ENCODE peak calls at places on chromosomes 7 and 10, in nine cellular contexts. C, I, K, S, E, R, N, G and F are unnamed samples. For H3K36me3, the result is how much of the 10 kb centered on the place peaks cover.

GRCh38 chr7:103993551-103993950 is 4.1 kb upstream of the RELN start:
- DNase-seq in E (no peak), R (no peak), K (no peak), N (no peak), C (no peak), I (no peak), G (no peak), S (no peak), F (no peak)

GRCh38 chr10:124703372-124703771 is 40.8 kb downstream of the FAM53B start:
- DNase-seq in K (no peak), E (no peak), G (no peak), S (no peak), N (no peak), R (no peak), I (no peak), C (no peak), F (no peak)

GRCh38 chr10:126376956-126377355 is 11.3 kb downstream of the ADAM12 start:
- DNase-seq in G (no peak), K (no peak), C (no peak), E (peak), I (no peak), R (no peak), N (no peak), S (no peak), F (no peak)

GRCh38 chr10:25398680-25399079 is 223.9 kb downstream of the GPR158 start:
- DNase-seq in K (no peak), S (no peak), E (no peak), N (no peak), R (no peak), C (no peak), I (no peak), G (no peak), F (no peak)

GRCh38 chr7:47416454-47417121 is 165.3 kb downstream of the TNS3 start:
- DNase-seq in S (peak), E (no peak), R (no peak), G (no peak), N (no peak), I (no peak), K (no peak), C (no peak), F (no peak)

GRCh38 chr7:49279886-49280285 is 355.5 kb downstream of the CDC14C start:
- DNase-seq in C (no peak), G (no peak), I (no peak), E (no peak), N (peak), K (no peak), S (no peak), R (no peak), F (no peak)

GRCh38 chr7:155864271-155864985 is 52.2 kb upstream of the SHH start:
- DNase-seq in G (no peak), E (no peak), I (no peak), N (no peak), C (no peak), S (peak), R (no peak), K (no peak), F (no peak)

GRCh38 chr10:114996542-114996941 is 58.5 kb downstream of the TRUB1 start:
- DNase-seq in K (no peak), E (no peak), I (no peak), R (no peak), C (no peak), G (no peak), S (no peak), N (no peak), F (no peak)

GRCh38 chr10:43043342-43043772 is 33.5 kb upstream of the RET start:
- DNase-seq in R (no peak), C (no peak), E (no peak), K (no peak), S (peak), G (peak), N (no peak), I (no peak), F (peak)

GRCh38 chr7:123415625-123416024 is 118.8 kb downstream of the IQUB start:
- DNase-seq in K (no peak), R (no peak), N (no peak), C (no peak), G (no peak), E (no peak), S (no peak), I (no peak), F (no peak)

GRCh38 chr10:103835121-103836045 is 20.0 kb downstream of the SH3PXD2A start:
- DNase-seq in R (no peak), K (peak), G (no peak), I (no peak), S (peak), C (peak), E (no peak), N (no peak), F (no peak)

DNA sequence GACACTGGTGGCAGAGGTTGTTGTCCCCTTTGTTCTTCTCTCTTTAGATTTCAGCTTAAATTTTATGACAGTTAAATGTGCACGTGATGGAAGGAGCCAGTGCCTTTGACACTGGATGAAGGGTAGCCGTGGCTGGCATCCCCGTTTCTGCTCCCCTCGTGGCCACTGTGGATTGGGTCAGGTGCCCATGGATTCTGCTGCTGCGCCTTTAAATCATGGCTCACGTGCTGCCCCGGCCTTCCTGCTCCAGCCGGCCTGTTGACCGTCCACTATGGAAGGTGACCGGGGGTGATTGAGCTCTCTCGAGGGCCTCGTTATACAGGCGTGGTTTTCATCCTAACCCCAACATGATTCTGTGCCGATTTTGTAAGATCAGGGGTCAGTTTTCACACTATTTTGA is 34.5 kb downstream of the WDR37 start:
- DNase-seq in R (no peak), G (no peak), S (no peak), K (no peak), I (no peak), E (no peak), C (no peak), N (no peak), F (no peak)
- H3K36me3 ChIP-seq in R (under half), G (under half), S (half or more), K (under half), I (under half), E (half or more), C (under half), N (under half), F (under half)

GRCh38 chr7:158747408-158747807 is 42.8 kb upstream of the NCAPG2 start:
- DNase-seq in N (no peak), I (no peak), K (no peak), E (no peak), C (no peak), R (no peak), S (no peak), G (no peak), F (no peak)
- H3K36me3 ChIP-seq in N (under half), I (under half), K (under half), E (under half), C (under half), R (under half), S (half or more), G (under half), F (half or more)

GRCh38 chr7:102403563-102403962 is 7.4 kb downstream of the PRKRIP1 start:
- DNase-seq in I (no peak), K (no peak), N (no peak), G (no peak), C (no peak), R (no peak), E (no peak), S (no peak), F (no peak)

GRCh38 chr7:102400360-102400759 is 4.2 kb downstream of the PRKRIP1 start:
- DNase-seq in S (no peak), I (no peak), E (no peak), K (no peak), C (no peak), G (no peak), R (no peak), N (no peak), F (no peak)

GRCh38 chr7:102407910-102408309 is 11.7 kb downstream of the PRKRIP1 start:
- DNase-seq in N (no peak), C (no peak), S (no peak), I (no peak), R (no peak), E (no peak), G (no peak), K (no peak), F (no peak)

GRCh38 chr7:102409340-102409739 is 13.2 kb downstream of the PRKRIP1 start:
- DNase-seq in N (no peak), K (no peak), G (no peak), I (no peak), R (no peak), C (no peak), S (no peak), E (no peak), F (no peak)

DNA sequence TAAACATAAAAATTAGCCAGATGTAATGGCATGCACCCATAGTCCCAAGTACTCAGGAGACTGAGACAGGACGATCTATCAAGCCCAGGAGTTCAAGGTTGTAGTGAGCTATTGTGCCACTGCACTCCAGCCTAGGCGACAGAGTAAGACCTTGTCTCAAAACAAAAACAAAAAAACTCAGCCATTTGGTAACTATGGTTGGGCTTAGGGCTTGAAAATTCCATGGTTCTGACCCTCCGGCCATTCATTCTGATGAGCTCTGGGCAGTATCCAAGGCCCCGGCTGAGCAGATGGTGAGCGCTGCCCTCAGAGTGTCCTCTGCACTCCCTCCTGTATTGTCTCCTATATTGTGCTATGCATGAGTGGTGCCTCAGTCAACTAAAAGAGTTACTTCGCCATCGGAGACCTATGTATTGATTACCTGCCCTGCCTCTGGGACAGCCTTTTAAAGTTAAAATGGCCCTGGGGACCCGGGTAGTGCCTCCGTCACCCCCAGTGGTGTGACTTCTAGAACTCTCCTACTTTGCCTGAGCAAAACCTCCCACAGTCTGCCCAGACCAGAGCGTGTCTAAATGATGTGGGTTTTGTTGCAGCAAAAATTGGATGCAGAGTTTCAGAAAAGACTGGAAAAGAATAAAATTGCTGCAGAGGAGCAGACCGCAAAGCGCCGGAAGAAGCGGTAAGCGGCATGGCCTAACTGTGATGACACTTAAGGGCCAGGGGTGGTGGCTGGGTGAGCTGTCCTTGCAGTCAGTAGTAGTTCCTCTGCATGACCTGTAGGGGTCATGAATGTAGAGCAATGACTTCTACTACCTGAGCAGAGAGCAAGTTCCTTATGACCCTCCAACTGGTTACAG is 8.1 kb downstream of the PRKRIP1 start:
- DNase-seq in I (peak), K (no peak), E (peak), N (peak), S (no peak), C (no peak), R (peak), G (no peak), F (no peak)
- H3K36me3 ChIP-seq in I (under half), K (under half), E (under half), N (half or more), S (half or more), C (half or more), R (under half), G (under half), F (half or more)

GRCh38 chr7:139421123-139421522 is 61.4 kb downstream of the LUC7L2 start:
- DNase-seq in S (no peak), C (no peak), N (no peak), G (no peak), I (no peak), R (no peak), E (no peak), K (no peak), F (no peak)

GRCh38 chr7:139423091-139423490 is 60.4 kb downstream of the KLRG2 start:
- DNase-seq in K (no peak), G (no peak), E (no peak), N (no peak), C (no peak), S (no peak), I (no peak), R (no peak), F (no peak)

GRCh38 chr7:139422126-139422525 is 61.3 kb downstream of the KLRG2 start:
- DNase-seq in C (no peak), R (no peak), K (no peak), G (no peak), I (no peak), N (no peak), S (no peak), E (no peak), F (no peak)

GRCh38 chr7:139416405-139416804 is 56.7 kb downstream of the LUC7L2 start:
- DNase-seq in K (no peak), N (no peak), S (no peak), I (no peak), R (no peak), G (no peak), E (no peak), C (no peak), F (no peak)

GRCh38 chr7:139417478-139417877 is 57.8 kb downstream of the LUC7L2 start:
- DNase-seq in C (no peak), S (no peak), E (no peak), G (no peak), I (no peak), R (no peak), N (no peak), K (no peak), F (no peak)
- H3K36me3 ChIP-seq in C (under half), S (half or more), E (under half), G (under half), I (under half), R (under half), N (half or more), K (under half), F (half or more)

GRCh38 chr10:132291826-132292225 is 15.9 kb downstream of the STK32C start:
- DNase-seq in I (no peak), G (no peak), C (peak), R (no peak), N (no peak), E (no peak), K (no peak), S (peak), F (peak)

GRCh38 chr10:132292287-132292971 is 15.3 kb downstream of the STK32C start:
- DNase-seq in K (peak), S (peak), E (no peak), C (peak), G (no peak), R (no peak), I (no peak), N (no peak), F (peak)

GRCh38 chr10:132289439-132289838 is 18.3 kb downstream of the STK32C start:
- DNase-seq in R (no peak), N (no peak), K (no peak), G (no peak), S (no peak), I (no peak), E (no peak), C (no peak), F (no peak)

GRCh38 chr10:132292972-132293415 is 14.8 kb downstream of the STK32C start:
- DNase-seq in R (no peak), C (peak), N (no peak), E (no peak), I (no peak), S (peak), G (peak), K (peak), F (no peak)

GRCh38 chr10:132290631-132291030 is 17.1 kb downstream of the STK32C start:
- DNase-seq in S (no peak), E (no peak), I (no peak), R (no peak), G (no peak), K (peak), C (peak), N (no peak), F (peak)
- H3K36me3 ChIP-seq in S (under half), E (under half), I (under half), R (under half), G (under half), K (under half), C (under half), N (under half), F (under half)

GRCh38 chr10:88702848-88703597 is 3.0 kb upstream of the LIPK start:
- DNase-seq in S (no peak), E (peak), G (no peak), I (no peak), C (no peak), N (no peak), K (no peak), R (peak), F (peak)
- H3K36me3 ChIP-seq in S (under half), E (under half), G (under half), I (under half), C (under half), N (under half), K (under half), R (under half), F (under half)

GRCh38 chr10:86500846-86501245 is 20.7 kb downstream of the WAPL start:
- DNase-seq in K (no peak), G (no peak), N (no peak), E (no peak), I (no peak), R (no peak), S (no peak), C (no peak), F (no peak)
- H3K36me3 ChIP-seq in K (under half), G (under half), N (half or more), E (under half), I (under half), R (under half), S (under half), C (under half), F (half or more)

DNA sequence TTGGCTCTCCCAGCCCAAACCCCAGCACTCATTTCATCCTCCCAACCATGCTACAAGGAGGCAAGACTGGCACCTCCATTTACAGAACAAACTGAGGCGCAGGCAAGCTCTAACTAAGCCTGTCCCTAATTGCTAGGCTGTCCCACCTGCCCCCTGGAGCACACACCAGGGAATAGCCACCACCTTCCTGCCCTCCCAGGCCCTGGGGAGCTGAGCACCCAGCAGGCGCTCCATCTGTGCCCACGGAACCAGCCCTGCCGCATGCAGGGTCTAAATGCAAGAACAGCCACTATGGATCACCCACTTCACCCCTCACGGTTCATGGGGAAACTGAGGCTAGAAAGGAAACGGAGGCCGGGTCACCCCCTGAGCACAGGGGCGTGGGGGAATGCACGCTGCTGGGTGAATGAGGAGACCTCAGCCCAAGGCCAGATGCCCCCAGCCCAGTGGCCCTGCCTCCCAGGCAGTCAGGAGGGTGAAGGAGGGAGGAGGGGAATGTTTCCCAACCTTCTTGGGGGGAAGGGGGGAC is 16.5 kb downstream of the PDGFA start:
- DNase-seq in N (no peak), E (no peak), K (peak), S (peak), R (no peak), G (no peak), I (no peak), C (peak), F (peak)
- H3K36me3 ChIP-seq in N (under half), E (half or more), K (under half), S (half or more), R (under half), G (under half), I (under half), C (under half), F (half or more)

DNA sequence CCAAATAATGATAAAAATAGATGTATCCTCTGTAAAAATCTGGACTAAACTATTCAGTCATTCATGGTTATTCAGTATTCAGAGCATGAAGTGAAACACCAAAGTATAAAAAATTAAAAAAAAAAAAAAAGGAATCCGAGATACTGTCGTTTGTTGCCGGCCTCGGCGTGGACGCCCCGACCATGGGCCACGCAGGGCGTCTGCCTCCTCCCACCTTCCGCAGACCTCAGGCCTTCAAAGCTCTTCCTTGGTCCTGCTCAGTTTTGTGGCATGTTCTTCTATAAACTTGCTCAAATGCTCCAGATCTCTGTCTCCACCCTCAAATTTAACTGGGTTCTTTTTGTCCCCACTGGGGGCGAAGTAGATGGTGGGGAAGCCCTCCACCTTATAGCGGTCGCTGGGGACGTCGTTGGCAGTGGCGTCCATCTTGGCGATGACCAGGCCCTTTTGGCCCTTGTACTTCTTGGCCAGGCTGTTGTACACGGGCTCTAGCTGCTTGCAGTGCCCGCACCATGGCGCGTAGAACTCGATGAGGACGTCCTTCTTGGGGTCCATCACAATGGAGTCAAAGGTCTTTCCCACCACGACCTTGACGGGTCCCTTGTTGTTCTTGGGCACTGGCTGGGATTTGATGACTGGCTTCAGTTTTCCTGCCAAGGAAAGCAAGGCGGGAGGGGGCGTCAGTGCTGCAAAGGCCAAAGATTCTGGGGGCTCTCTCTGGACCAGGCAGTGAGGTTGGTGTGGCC is 24.6 kb downstream of the PDIA4 start:
- DNase-seq in E (no peak), K (no peak), G (no peak), I (no peak), S (no peak), C (no peak), N (no peak), R (no peak), F (no peak)
- H3K36me3 ChIP-seq in E (half or more), K (under half), G (under half), I (half or more), S (half or more), C (half or more), N (half or more), R (half or more), F (half or more)

DNA sequence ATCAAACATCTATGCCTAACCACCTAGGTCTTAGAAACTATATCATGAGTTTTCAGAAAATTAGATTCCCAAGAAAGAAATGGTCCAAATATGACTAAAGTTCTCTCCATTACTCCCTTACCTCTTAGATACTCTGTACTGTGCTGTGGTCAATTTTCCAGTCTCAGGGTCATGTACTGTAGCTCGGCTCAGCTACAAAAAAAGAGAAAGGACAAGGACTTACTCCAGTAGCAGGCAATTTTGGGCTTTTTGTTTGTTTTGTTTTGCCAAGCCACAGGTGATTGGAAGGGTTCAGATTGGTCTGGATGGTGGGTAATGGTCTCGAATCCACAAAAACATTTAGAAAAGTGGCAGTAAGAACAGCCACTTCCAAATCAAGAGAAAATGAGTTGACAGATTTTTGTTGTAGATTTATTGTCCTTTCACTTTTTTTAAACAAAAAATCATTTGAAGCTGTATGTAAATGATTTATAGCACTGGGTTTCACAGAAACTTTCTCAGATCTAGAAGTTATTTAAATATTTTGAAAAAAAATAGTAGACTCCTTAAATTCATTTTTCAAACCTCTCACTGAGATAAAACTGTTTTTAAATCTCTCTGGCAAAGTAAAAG is 52.8 kb downstream of the P4HA1 start:
- DNase-seq in S (no peak), R (no peak), I (no peak), G (no peak), N (no peak), K (no peak), C (no peak), E (no peak), F (no peak)
- H3K36me3 ChIP-seq in S (under half), R (under half), I (under half), G (under half), N (under half), K (under half), C (under half), E (under half), F (half or more)